ENCODE peak calls at places on chromosomes 12 and 14, in seven cellular contexts. U, Y, H, K, I, D and O are unnamed samples.

GRCh38 chr14:88380405-88380804 is 5.1 kb upstream of the SPATA7 start:
- DNase-seq in H (peak; percentile 22), I (peak; percentile 6), U (no peak), D (peak; percentile 61), Y (peak; percentile 27), K (no peak), O (peak; percentile 23)

GRCh38 chr14:35789651-35790050 is 19.4 kb downstream of the RALGAPA1 start:
- DNase-seq in U (no peak), D (no peak), I (peak; percentile 52), Y (no peak), K (no peak), H (no peak), O (no peak)

GRCh38 chr14:104470588-104470987 is 109.0 kb upstream of the C14orf180 start:
- DNase-seq in H (no peak), I (no peak), K (no peak), Y (no peak), U (no peak), D (no peak), O (no peak)

GRCh38 chr12:57807285-57807684 is 11.2 kb downstream of the AVIL start:
- DNase-seq in D (no peak), Y (no peak), K (no peak), H (no peak), U (no peak), I (no peak), O (no peak)

GRCh38 chr14:32329690-32330290 is 692 bp downstream of the AKAP6 start:
- DNase-seq in Y (no peak), U (peak; percentile 26), K (no peak), H (no peak), D (no peak), I (no peak), O (no peak)

GRCh38 chr12:47944685-47945340 is 18.6 kb upstream of the TMEM106C start:
- DNase-seq in I (no peak), Y (no peak), K (no peak), U (no peak), H (no peak), D (peak; percentile 32), O (no peak)

GRCh38 chr14:102474934-102475333 is 34.6 kb downstream of the ANKRD9 start:
- DNase-seq in Y (no peak), K (no peak), D (no peak), U (no peak), H (no peak), I (no peak), O (no peak)

GRCh38 chr14:93114068-93114710 is 1.5 kb downstream of the ITPK1 start:
- DNase-seq in H (no peak), Y (peak; percentile 33), U (no peak), I (peak; percentile 32), K (peak; percentile 26), D (peak; percentile 15), O (peak; percentile 11)

GRCh38 chr12:13045816-13046215 is 1.6 kb downstream of the FAM234B start:
- DNase-seq in D (no peak), I (no peak), H (no peak), Y (no peak), K (no peak), U (no peak), O (no peak)

GRCh38 chr12:6058481-6059161 is 65.8 kb downstream of the VWF start:
- DNase-seq in Y (no peak), H (no peak), U (no peak), D (no peak), K (no peak), I (no peak), O (no peak)

GRCh38 chr14:74506408-74506807 is 12.8 kb downstream of the ISCA2 start:
- DNase-seq in U (no peak), Y (no peak), H (no peak), K (no peak), I (no peak), D (no peak), O (no peak)

GRCh38 chr12:95218164-95218851 is 701 bp downstream of the VEZT start:
- DNase-seq in D (peak; percentile 87), I (peak; percentile 86), K (no peak), Y (no peak), U (peak; percentile 57), H (no peak), O (no peak)

GRCh38 chr14:74645244-74645643 is 33.2 kb upstream of the LTBP2 start:
- DNase-seq in U (no peak), I (no peak), K (no peak), Y (no peak), D (no peak), H (no peak), O (no peak)

GRCh38 chr14:75306917-75307699 is 28.5 kb downstream of the FOS start:
- DNase-seq in I (peak; percentile 51), K (peak; percentile 39), Y (peak; percentile 41), D (peak; percentile 57), H (peak; percentile 41), U (peak; percentile 10), O (peak; percentile 50)

GRCh38 chr12:65432606-65433005 is 154.1 kb downstream of the MSRB3 start:
- DNase-seq in K (no peak), I (no peak), U (no peak), H (no peak), Y (no peak), D (peak; percentile 26), O (no peak)

GRCh38 chr14:50301914-50302313 is 10.1 kb downstream of the L2HGDH start:
- DNase-seq in D (peak; percentile 17), K (no peak), Y (no peak), U (no peak), H (no peak), I (no peak), O (no peak)

GRCh38 chr14:34449819-34450541 is 12.1 kb downstream of the SPTSSA start:
- DNase-seq in Y (no peak), U (no peak), H (no peak), K (no peak), D (no peak), I (no peak), O (no peak)

GRCh38 chr12:28998662-28999120 is 150.4 kb upstream of the FAR2 start:
- DNase-seq in I (peak; percentile 69), K (peak; percentile 10), H (peak; percentile 23), Y (peak; percentile 57), U (peak; percentile 33), D (peak; percentile 92), O (peak; percentile 36)

GRCh38 chr12:27899151-27899661 is 73.3 kb downstream of the PTHLH start:
- DNase-seq in H (no peak), D (peak; percentile 85), U (no peak), I (peak; percentile 97), Y (no peak), K (no peak), O (peak; percentile 80)

GRCh38 chr12:107032266-107032665 is 45.3 kb upstream of the MTERF2 start:
- DNase-seq in U (no peak), Y (no peak), H (no peak), I (no peak), D (no peak), K (no peak), O (no peak)

GRCh38 chr12:107025691-107026090 is 38.7 kb upstream of the MTERF2 start:
- DNase-seq in H (no peak), I (peak; percentile 9), D (peak; percentile 49), Y (peak; percentile 30), U (no peak), K (no peak), O (no peak)

DNA sequence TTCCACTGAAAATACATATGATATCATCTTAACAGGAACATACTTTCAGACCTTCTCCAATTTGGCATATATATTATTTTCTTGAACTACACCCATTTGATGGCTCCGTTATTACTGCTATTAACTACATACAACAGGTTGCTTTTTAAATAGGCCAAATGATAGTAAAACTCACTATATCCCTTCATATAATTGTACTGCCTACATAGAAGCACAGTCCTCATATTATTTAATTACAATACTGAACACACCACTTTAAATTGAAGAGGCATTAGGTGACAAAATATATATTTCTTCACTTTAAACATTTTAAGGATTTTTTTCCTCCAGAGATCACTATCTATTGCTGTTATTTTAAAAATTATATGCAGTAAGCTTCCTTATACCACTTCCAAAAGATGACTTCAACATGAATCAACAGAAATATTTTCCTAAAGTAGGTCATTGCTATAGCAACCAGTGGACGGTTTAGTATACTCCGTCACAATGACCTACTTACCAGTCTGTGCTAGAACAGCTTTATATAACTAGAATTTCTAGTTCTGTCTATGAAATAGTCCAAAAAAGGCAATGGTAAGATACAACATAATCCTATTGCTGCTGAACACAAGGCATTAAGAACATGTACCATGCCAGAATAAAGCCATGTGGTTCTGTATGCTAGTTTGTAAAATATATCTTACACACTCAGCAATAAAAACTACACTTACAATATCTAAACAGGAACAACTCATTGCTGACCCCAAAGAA is 40.5 kb upstream of the MTERF2 start:
- DNase-seq in U (no peak), K (no peak), Y (no peak), I (peak; percentile 97), D (peak; percentile 98), H (peak; percentile 52), O (peak; percentile 83)
- TF ChIP-seq EZH2phosphoT487 in U (no peak), K (no peak), Y (no peak), I (no peak), D (no peak), H (no peak), O (no peak)

DNA sequence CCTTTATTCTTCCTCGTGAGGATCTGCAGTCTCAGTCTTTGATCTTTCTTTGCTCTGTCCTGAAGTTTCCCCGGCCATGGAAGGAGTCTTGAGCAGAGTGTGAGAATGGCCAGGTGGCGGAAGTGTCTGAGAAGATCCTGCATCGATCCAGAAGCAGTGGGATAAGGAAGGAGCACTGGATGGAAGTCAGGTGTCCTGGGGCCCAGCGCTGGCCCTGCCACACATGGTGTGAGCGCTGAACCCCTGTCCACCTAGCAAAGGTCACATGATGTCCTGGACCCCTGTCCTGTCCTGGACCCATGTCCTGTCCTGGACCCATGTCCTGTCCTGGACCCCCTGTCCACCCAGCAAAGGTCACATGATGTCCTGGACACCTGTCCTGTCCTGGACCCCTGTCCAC is 111.8 kb upstream of the MED13L start:
- DNase-seq in U (no peak), I (no peak), Y (no peak), K (no peak), D (no peak), H (no peak), O (no peak)
- H3K27ac ChIP-seq in U (no peak overlapping the region), I (peak overlapping the region; percentile 74), Y (no peak overlapping the region), K (no peak overlapping the region), D (peak overlapping the region; percentile 95), H (peak overlapping the region; percentile 97), O (no peak overlapping the region)

GRCh38 chr14:22488522-22489246 is 100.3 kb downstream of the DAD1 start:
- DNase-seq in Y (no peak), U (no peak), H (no peak), D (no peak), I (no peak), K (no peak), O (no peak)
- TF ChIP-seq EZH2phosphoT487 in Y (no peak), U (no peak), H (no peak), D (no peak), I (no peak), K (no peak), O (no peak)

GRCh38 chr12:46480724-46481123 is 108.2 kb upstream of the SLC38A2 start:
- DNase-seq in K (no peak), U (no peak), Y (no peak), I (peak; percentile 25), H (no peak), D (no peak), O (no peak)

GRCh38 chr12:46484396-46485061 is 112.0 kb upstream of the SLC38A2 start:
- DNase-seq in Y (no peak), D (no peak), K (no peak), H (no peak), U (no peak), I (no peak), O (no peak)

GRCh38 chr12:46486588-46486987 is 114.0 kb upstream of the SLC38A2 start:
- DNase-seq in U (no peak), I (no peak), K (no peak), H (no peak), D (no peak), Y (no peak), O (no peak)

GRCh38 chr12:46485853-46486252 is 113.3 kb upstream of the SLC38A2 start:
- DNase-seq in D (no peak), K (no peak), I (no peak), H (no peak), Y (no peak), U (no peak), O (no peak)

GRCh38 chr12:46483572-46484395 is 111.2 kb upstream of the SLC38A2 start:
- DNase-seq in U (no peak), I (peak; percentile 68), H (no peak), Y (no peak), K (no peak), D (peak; percentile 16), O (peak; percentile 41)
- H3K27ac ChIP-seq in U (no peak overlapping the region), I (peak overlapping the region; percentile 32), H (no peak overlapping the region), Y (peak overlapping the region; percentile 76), K (no peak overlapping the region), D (no peak overlapping the region), O (peak overlapping the region; percentile 32)